ENCODE peak calls at places on chromosomes 1 and 21, in ten cellular contexts. C, Q, S, H, Y, R, I, W, L and T are unnamed samples.
A peak's percentile ranks its signal among the peaks of the same experiment; 100 is the strongest.

GRCh38 chr1:161486806-161487482 is 18.3 kb upstream of the FCGR2A start:
- DNase-seq in S (no peak), C (no peak), I (peak; percentile 21), Q (no peak), H (peak; percentile 14), W (peak; percentile 81), R (no peak), Y (peak; percentile 29), L (peak; percentile 39), T (no peak)

GRCh38 chr1:62117416-62117815 is 77.2 kb upstream of the L1TD1 start:
- DNase-seq in L (no peak), R (no peak), Y (no peak), W (no peak), C (no peak), I (no peak), H (no peak), S (no peak), Q (no peak), T (no peak)

GRCh38 chr21:36179145-36179544 is 22.5 kb downstream of the DOP1B start:
- DNase-seq in Q (no peak), S (no peak), Y (no peak), W (no peak), H (no peak), C (no peak), L (no peak), R (no peak), I (no peak), T (no peak)

GRCh38 chr1:161020573-161021167 is at the start of gene F11R:
- DNase-seq in Y (no peak), C (peak; percentile 34), H (no peak), S (peak; percentile 40), R (peak; percentile 60), L (no peak), Q (peak; percentile 79), W (peak; percentile 45), I (no peak), T (no peak)

GRCh38 chr1:230381049-230381467 is 45.1 kb downstream of the PGBD5 start:
- DNase-seq in Q (peak; percentile 55), C (no peak), W (no peak), S (no peak), L (no peak), R (peak; percentile 78), I (peak; percentile 76), Y (no peak), H (no peak), T (no peak)

GRCh38 chr1:23004112-23004511 is 11.5 kb downstream of the TEX46 start:
- DNase-seq in S (no peak), W (no peak), Y (no peak), Q (no peak), C (no peak), L (no peak), H (no peak), I (no peak), R (no peak), T (no peak)

GRCh38 chr1:204431310-204432184 is 19.9 kb upstream of the PPP1R15B start:
- DNase-seq in L (peak; percentile 71), Q (peak; percentile 89), W (peak; percentile 85), C (peak; percentile 80), Y (peak; percentile 84), H (peak; percentile 65), R (peak; percentile 89), S (peak; percentile 87), I (peak; percentile 82), T (peak; percentile 93)

GRCh38 chr1:80498673-80499072 is 1302.1 kb upstream of the ADGRL2 start:
- DNase-seq in I (no peak), C (no peak), S (no peak), Q (no peak), L (no peak), Y (no peak), H (no peak), R (no peak), W (no peak), T (no peak)

GRCh38 chr1:102071451-102071850 is 74.7 kb upstream of the OLFM3 start:
- DNase-seq in H (no peak), R (no peak), Q (no peak), C (no peak), W (no peak), S (no peak), I (no peak), L (no peak), Y (no peak), T (no peak)

GRCh38 chr1:219505886-219506285 is 107.0 kb downstream of the ZC3H11B start:
- DNase-seq in Y (no peak), R (no peak), W (no peak), L (peak; percentile 53), C (no peak), Q (no peak), H (peak; percentile 53), I (no peak), S (no peak), T (no peak)

GRCh38 chr1:212167098-212167497 is 118.1 kb upstream of the PPP2R5A start:
- DNase-seq in W (peak; percentile 87), Q (no peak), H (peak; percentile 10), S (peak; percentile 68), C (peak; percentile 57), L (no peak), I (no peak), R (no peak), Y (no peak), T (no peak)

GRCh38 chr1:243742814-243743213 is 107.2 kb downstream of the AKT3 start:
- DNase-seq in L (peak; percentile 91), H (peak; percentile 88), R (no peak), S (no peak), Y (no peak), I (no peak), Q (no peak), C (no peak), W (peak; percentile 94), T (no peak)

GRCh38 chr1:64850846-64851245 is 106.0 kb downstream of the RAVER2 start:
- DNase-seq in Q (no peak), Y (no peak), I (no peak), C (no peak), W (no peak), R (no peak), L (no peak), S (no peak), H (no peak), T (no peak)
- H3K36me3 ChIP-seq in Q (peaks cover 100% of the 10 kb centered on the region), Y (peaks cover 100% of the 10 kb centered on the region), I (peaks cover 13% of the 10 kb centered on the region), C (no peaks in the 10 kb centered on the region), W (peaks cover 36% of the 10 kb centered on the region), R (peaks cover 72% of the 10 kb centered on the region), L (peaks cover 10% of the 10 kb centered on the region), S (peaks cover 95% of the 10 kb centered on the region), H (peaks cover 24% of the 10 kb centered on the region), T (no peaks in the 10 kb centered on the region)

GRCh38 chr1:3119748-3120524 is 50.9 kb downstream of the PRDM16 start:
- DNase-seq in S (peak; percentile 56), R (no peak), W (no peak), C (peak; percentile 47), L (peak; percentile 51), Y (no peak), I (no peak), H (peak; percentile 42), Q (no peak), T (no peak)
- H3K9me3 ChIP-seq in S (no peaks in the 10 kb centered on the region), R (no peaks in the 10 kb centered on the region), W (no peaks in the 10 kb centered on the region), C (no peaks in the 10 kb centered on the region), L (no peaks in the 10 kb centered on the region), Y (no peaks in the 10 kb centered on the region), I (no peaks in the 10 kb centered on the region), H (no peaks in the 10 kb centered on the region), Q (no peaks in the 10 kb centered on the region), T (no peaks in the 10 kb centered on the region)

GRCh38 chr1:8816306-8816705 is 1.1 kb downstream of the RERE start:
- DNase-seq in L (peak; percentile 60), W (peak; percentile 69), H (peak; percentile 40), I (no peak), R (no peak), Y (no peak), C (no peak), S (no peak), Q (no peak), T (no peak)

GRCh38 chr1:8814870-8815269 is 2.6 kb downstream of the RERE start:
- DNase-seq in S (no peak), Q (no peak), C (no peak), I (no peak), L (no peak), H (no peak), R (no peak), Y (no peak), W (no peak), T (no peak)

GRCh38 chr1:8816831-8817412 is 518 bp downstream of the RERE start:
- DNase-seq in Y (peak; percentile 22), S (peak; percentile 41), W (peak; percentile 45), Q (peak; percentile 56), I (peak; percentile 34), H (no peak), L (peak; percentile 23), C (peak; percentile 28), R (peak; percentile 27), T (peak; percentile 74)

GRCh38 chr1:8813991-8814390 is 3.4 kb downstream of the RERE start:
- DNase-seq in I (no peak), C (no peak), W (peak; percentile 22), H (no peak), R (no peak), Y (no peak), Q (no peak), S (no peak), L (peak; percentile 29), T (no peak)

GRCh38 chr1:8815582-8816285 is 1.7 kb downstream of the RERE start:
- DNase-seq in I (no peak), W (peak; percentile 44), L (peak; percentile 53), Y (no peak), R (peak; percentile 16), H (peak; percentile 46), S (no peak), Q (no peak), C (no peak), T (no peak)
- H3K4me1 ChIP-seq in I (peaks cover 11% of the 10 kb centered on the region), W (peaks cover 43% of the 10 kb centered on the region), L (peaks cover 2% of the 10 kb centered on the region), Y (no peaks in the 10 kb centered on the region), R (peaks cover 29% of the 10 kb centered on the region), H (peaks cover 29% of the 10 kb centered on the region), S (peaks cover 38% of the 10 kb centered on the region), Q (peaks cover 43% of the 10 kb centered on the region), C (peaks cover 36% of the 10 kb centered on the region), T (no peaks in the 10 kb centered on the region)

GRCh38 chr1:39380036-39380435 is 111.4 kb upstream of the BMP8A start:
- DNase-seq in W (no peak), Q (no peak), L (no peak), H (no peak), Y (no peak), R (no peak), C (no peak), S (no peak), I (no peak), T (no peak)
- H3K36me3 ChIP-seq in W (peaks cover 23% of the 10 kb centered on the region), Q (peaks cover 99% of the 10 kb centered on the region), L (no peaks in the 10 kb centered on the region), H (peaks cover 52% of the 10 kb centered on the region), Y (peaks cover 86% of the 10 kb centered on the region), R (peaks cover 43% of the 10 kb centered on the region), C (no peaks in the 10 kb centered on the region), S (peaks cover 100% of the 10 kb centered on the region), I (peaks cover 12% of the 10 kb centered on the region), T (peaks cover 5% of the 10 kb centered on the region)

DNA sequence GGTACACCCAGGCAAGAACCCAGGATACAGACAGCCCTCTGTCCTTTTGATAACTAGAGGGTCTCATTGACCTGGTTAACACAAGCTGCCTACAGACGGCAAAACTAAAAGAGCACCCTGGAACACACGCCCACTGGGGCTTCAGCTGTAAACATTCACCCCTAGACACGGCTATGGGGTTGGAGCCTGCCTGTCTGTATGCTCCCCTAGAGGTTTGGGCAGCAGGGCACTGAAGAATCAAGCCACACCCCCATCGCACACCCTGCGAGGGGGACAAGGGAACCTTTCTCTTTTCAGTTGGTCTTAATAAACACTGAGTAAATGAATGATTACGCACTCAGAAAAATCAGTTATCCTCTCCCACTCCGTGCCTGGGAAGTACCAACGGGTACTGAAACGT is 35.5 kb downstream of the LRRC3 start:
- DNase-seq in W (no peak), C (no peak), I (no peak), Y (no peak), Q (no peak), H (no peak), L (no peak), R (no peak), S (no peak), T (no peak)
- H3K9me3 ChIP-seq in W (no peaks in the 10 kb centered on the region), C (no peaks in the 10 kb centered on the region), I (no peaks in the 10 kb centered on the region), Y (no peaks in the 10 kb centered on the region), Q (peaks cover 13% of the 10 kb centered on the region), H (peaks cover 15% of the 10 kb centered on the region), L (no peaks in the 10 kb centered on the region), R (peaks cover 21% of the 10 kb centered on the region), S (no peaks in the 10 kb centered on the region), T (peaks cover 10% of the 10 kb centered on the region)